ENCODE peak calls at places on chromosomes 4 and X, in five cellular contexts. H, Z, T, K and W are unnamed samples.

GRCh38 chrX:68363984-68364383 is 69.3 kb downstream of the OPHN1 start:
- DNase-seq in H (no peak), K (no peak), T (no peak), Z (no peak), W (no peak)

GRCh38 chr4:57127361-57127760 is 17.2 kb upstream of the IGFBP7 start:
- DNase-seq in T (no peak), Z (no peak), K (no peak), H (no peak), W (no peak)

GRCh38 chr4:3745886-3746656 is 20.1 kb upstream of the ADRA2C start:
- DNase-seq in H (no peak), K (no peak), Z (no peak), T (peak; percentile 58), W (no peak)

GRCh38 chr4:28788929-28789490 is 1928.4 kb downstream of the STIM2 start:
- DNase-seq in K (no peak), H (no peak), T (no peak), Z (no peak), W (no peak)

GRCh38 chr4:175273995-175274753 is 356.0 kb downstream of the ADAM29 start:
- DNase-seq in H (no peak), T (no peak), K (no peak), Z (no peak), W (no peak)

GRCh38 chr4:98745372-98745771 is 87.0 kb upstream of the TSPAN5 start:
- DNase-seq in K (no peak), T (no peak), H (peak; percentile 6), Z (no peak), W (no peak)

GRCh38 chrX:78123190-78123589 is 16.3 kb downstream of the TAF9B start:
- DNase-seq in Z (no peak), K (no peak), H (peak; percentile 35), T (no peak), W (no peak)

GRCh38 chrX:102968216-102968615 is 31.1 kb downstream of the RAB40AL start:
- DNase-seq in H (no peak), Z (no peak), K (no peak), T (no peak), W (no peak)

GRCh38 chr4:173934933-173935620 is 348.4 kb downstream of the FBXO8 start:
- DNase-seq in K (no peak), Z (no peak), H (no peak), T (no peak), W (no peak)

GRCh38 chr4:3285558-3286334 is 7.1 kb upstream of the RGS12 start:
- DNase-seq in K (peak; percentile 54), T (no peak), Z (no peak), H (no peak), W (no peak)